ENCODE peak calls at places on chromosomes 13 and 19, in nine cellular contexts. Q is vagina, E is GM23338, X is endothelial cell of umbilical vein, J is K562, G is stomach, F is transverse colon, U is upper lobe of left lung, L is prostate gland. Z is an unnamed sample.

GRCh38 chr19:57682226-57682766 is 519 bp downstream of the ZNF551 start:
- DNase-seq in J (no peak), F (no peak), L (no peak), G (no peak), Q (no peak), X (no peak), U (no peak), E (no peak), Z (no peak)

GRCh38 chr19:9751449-9751848 is 17.1 kb downstream of the ZNF846 start:
- DNase-seq in G (no peak), L (no peak), U (no peak), E (peak; percentile 39), F (no peak), X (no peak), Q (no peak), J (no peak), Z (no peak)

GRCh38 chr19:12937243-12938053 is 961 bp upstream of the CALR start:
- DNase-seq in J (no peak), U (no peak), E (peak; percentile 91), L (no peak), F (peak; percentile 48), G (peak; percentile 68), Q (no peak), X (peak; percentile 75), Z (no peak)

GRCh38 chr13:64471916-64472315 is 2758.2 kb downstream of the PCDH9 start:
- DNase-seq in U (no peak), E (peak; percentile 37), J (no peak), Q (no peak), G (no peak), L (no peak), X (peak; percentile 66), F (no peak), Z (no peak)

GRCh38 chr13:45086484-45086883 is 33.8 kb upstream of the GTF2F2 start:
- DNase-seq in X (no peak), J (no peak), U (no peak), E (no peak), L (no peak), Q (no peak), F (no peak), G (no peak), Z (no peak)

GRCh38 chr13:74111901-74112824 is 22.0 kb downstream of the KLF12 start:
- DNase-seq in Q (no peak), E (no peak), L (no peak), G (no peak), J (no peak), X (no peak), U (no peak), F (no peak), Z (no peak)

GRCh38 chr13:23921451-23921888 is 24.2 kb upstream of the C1QTNF9B start:
- DNase-seq in Q (no peak), E (peak; percentile 90), G (no peak), F (no peak), L (peak; percentile 28), U (no peak), X (peak; percentile 65), J (peak; percentile 18), Z (no peak)

GRCh38 chr13:48334534-48335127 is 31.1 kb downstream of the RB1 start:
- DNase-seq in F (no peak), G (no peak), U (no peak), J (peak; percentile 21), X (peak; percentile 71), L (peak; percentile 8), Q (no peak), E (peak; percentile 45), Z (no peak)

GRCh38 chr13:75583101-75583500 is 33.5 kb downstream of the UCHL3 start:
- DNase-seq in U (no peak), E (no peak), Q (no peak), X (no peak), F (no peak), L (no peak), J (no peak), G (no peak), Z (no peak)

DNA sequence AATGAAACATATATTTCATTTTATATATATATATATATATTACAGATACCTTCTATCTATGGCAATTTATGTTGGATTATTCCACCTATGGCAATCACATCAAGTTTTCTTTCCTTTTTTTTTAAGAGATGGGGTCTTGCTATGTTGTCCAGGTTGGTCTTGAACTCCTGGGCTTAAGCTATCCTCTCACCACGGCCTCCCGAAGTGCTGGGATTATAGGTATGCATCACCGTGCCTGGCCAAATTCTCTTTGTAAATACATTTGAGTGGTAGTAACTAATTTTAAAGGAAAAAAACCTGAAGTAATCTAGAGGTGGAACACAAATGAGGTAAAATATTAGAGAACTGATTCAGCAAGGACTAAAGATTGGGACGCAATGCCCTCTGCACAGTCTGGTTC is 21.6 kb upstream of the BRD4 start:
- DNase-seq in E (no peak), G (no peak), F (no peak), X (no peak), J (no peak), L (no peak), U (no peak), Q (no peak), Z (no peak)
- TF ChIP-seq POLR2AphosphoS5 in E (no peak), G (no peak), F (no peak), X (no peak), J (no peak), L (no peak), U (no peak), Q (no peak), Z (no peak)

DNA sequence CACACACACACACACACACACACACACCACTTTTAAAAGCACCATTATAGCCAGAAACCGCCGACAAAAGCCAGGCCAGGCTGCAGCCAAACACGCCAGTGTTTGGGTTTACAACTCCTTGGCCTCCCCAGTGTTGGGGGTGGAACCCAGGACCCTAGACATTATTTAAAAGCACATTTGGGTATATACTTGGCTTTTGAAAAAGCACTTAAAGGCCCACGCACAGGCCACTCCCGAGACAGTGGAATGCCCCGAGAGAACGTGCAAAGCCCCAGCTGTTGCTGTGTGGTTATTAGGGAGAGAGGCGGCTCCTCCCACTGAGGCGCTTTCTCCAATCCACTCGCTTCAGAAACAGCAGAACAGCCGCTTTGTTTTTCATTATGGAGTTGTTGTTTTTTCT is 38.2 kb downstream of the GGACT start:
- DNase-seq in Q (no peak), U (no peak), E (no peak), F (no peak), G (no peak), J (no peak), L (no peak), X (no peak), Z (no peak)
- TF ChIP-seq POLR2AphosphoS5 in Q (no peak), U (no peak), E (no peak), F (no peak), G (no peak), J (no peak), L (no peak), X (no peak), Z (no peak)

GRCh38 chr19:1264801-1265610 is 4.1 kb upstream of the CIRBP start:
- DNase-seq in F (peak; percentile 79), J (peak; percentile 78), Q (no peak), L (peak; percentile 23), E (peak; percentile 87), U (peak; percentile 80), X (peak; percentile 68), G (peak; percentile 73), Z (no peak)
- TF ChIP-seq POLR2AphosphoS5 in F (peak; percentile 5), J (no peak), Q (peak; percentile 19), L (peak; percentile 36), E (no peak), U (peak; percentile 76), X (peak; percentile 83), G (peak; percentile 9), Z (no peak)

GRCh38 chr19:2449019-2449418 is 7.7 kb downstream of the LMNB2 start:
- DNase-seq in U (no peak), L (no peak), F (no peak), J (no peak), X (no peak), Q (no peak), E (no peak), G (no peak), Z (no peak)

GRCh38 chr19:2444251-2445002 is 12.3 kb downstream of the LMNB2 start:
- DNase-seq in F (no peak), L (no peak), G (no peak), Q (no peak), X (no peak), U (no peak), E (no peak), J (no peak), Z (no peak)

GRCh38 chr19:2443116-2443784 is 13.5 kb downstream of the LMNB2 start:
- DNase-seq in F (no peak), L (no peak), G (no peak), X (no peak), J (no peak), Q (no peak), U (peak; percentile 78), E (no peak), Z (no peak)

GRCh38 chr19:2443785-2444182 is 13.0 kb downstream of the LMNB2 start:
- DNase-seq in E (no peak), G (no peak), L (no peak), F (no peak), J (no peak), Q (no peak), U (no peak), X (no peak), Z (no peak)

DNA sequence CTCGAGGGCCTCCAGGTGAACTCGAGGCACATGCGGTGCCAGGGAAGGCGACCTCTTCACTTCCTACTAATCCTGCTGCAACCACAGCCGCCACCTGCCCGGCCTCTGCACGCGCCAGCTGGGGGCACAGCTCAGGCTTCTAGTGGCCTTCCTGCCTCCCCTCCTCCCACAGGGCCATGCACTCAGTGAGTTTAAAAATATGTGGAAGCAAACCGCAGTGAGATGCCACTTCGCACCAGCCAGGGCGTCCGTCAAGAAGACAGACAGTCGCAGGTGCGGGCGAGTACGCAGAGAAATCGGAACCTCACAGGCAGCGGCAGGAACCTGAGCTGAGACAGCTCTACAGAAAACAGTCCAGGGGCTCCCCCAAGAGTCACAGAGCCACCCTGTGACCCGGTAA is 10.4 kb downstream of the LMNB2 start:
- DNase-seq in E (no peak), U (peak; percentile 78), J (no peak), G (no peak), L (no peak), X (no peak), Q (no peak), F (no peak), Z (peak; percentile 54)
- TF ChIP-seq POLR2AphosphoS5 in E (no peak), U (no peak), J (no peak), G (no peak), L (no peak), X (no peak), Q (no peak), F (no peak), Z (no peak)